ENCODE peak calls at places on chromosomes 16 and 17, in seven cellular contexts. One of them, this sample, is unnamed.

GRCh38 chr16:1601489-1601888 is 10.4 kb downstream of the IFT140 start:
- DNase-seq in left ventricle myocardium inferior: no peak
- DNase-seq in bronchial epithelial cell: no peak
- DNase-seq in H1: no peak
- DNase-seq in nephron progenitor cell: no peak
- DNase-seq in prostate gland: no peak
- DNase-seq in Peyer's patch: no peak
- DNase-seq in this sample: no peak

GRCh38 chr17:14103821-14104220 is 34.5 kb downstream of the COX10 start:
- DNase-seq in left ventricle myocardium inferior: no peak
- DNase-seq in bronchial epithelial cell: no peak
- DNase-seq in H1: no peak
- DNase-seq in nephron progenitor cell: no peak
- DNase-seq in prostate gland: no peak
- DNase-seq in Peyer's patch: no peak
- DNase-seq in this sample: no peak

GRCh38 chr17:33751702-33752065 is 458.6 kb upstream of the ASIC2 start:
- DNase-seq in left ventricle myocardium inferior: no peak
- DNase-seq in bronchial epithelial cell: no peak
- DNase-seq in H1: no peak
- DNase-seq in nephron progenitor cell: no peak
- DNase-seq in prostate gland: no peak
- DNase-seq in Peyer's patch: no peak
- DNase-seq in this sample: no peak

GRCh38 chr16:86044881-86045600 is 146.1 kb downstream of the IRF8 start:
- DNase-seq in left ventricle myocardium inferior: no peak
- DNase-seq in bronchial epithelial cell: no peak
- DNase-seq in H1: no peak
- DNase-seq in nephron progenitor cell: no peak
- DNase-seq in prostate gland: no peak
- DNase-seq in Peyer's patch: peak; percentile 56
- DNase-seq in this sample: no peak

GRCh38 chr16:3461120-3461519 is 17.6 kb downstream of the NAA60 start:
- DNase-seq in left ventricle myocardium inferior: no peak
- DNase-seq in bronchial epithelial cell: no peak
- DNase-seq in H1: no peak
- DNase-seq in nephron progenitor cell: no peak
- DNase-seq in prostate gland: no peak
- DNase-seq in Peyer's patch: no peak
- DNase-seq in this sample: no peak

GRCh38 chr17:37382056-37382455 is 6.3 kb downstream of the C17orf78 start:
- DNase-seq in left ventricle myocardium inferior: no peak
- DNase-seq in bronchial epithelial cell: no peak
- DNase-seq in H1: no peak
- DNase-seq in nephron progenitor cell: no peak
- DNase-seq in prostate gland: no peak
- DNase-seq in Peyer's patch: no peak
- DNase-seq in this sample: no peak

GRCh38 chr16:12426122-12426521 is 377.6 kb downstream of the CPPED1 start:
- DNase-seq in left ventricle myocardium inferior: no peak
- DNase-seq in bronchial epithelial cell: no peak
- DNase-seq in H1: no peak
- DNase-seq in nephron progenitor cell: no peak
- DNase-seq in prostate gland: no peak
- DNase-seq in Peyer's patch: no peak
- DNase-seq in this sample: no peak

GRCh38 chr17:71180801-71181385 is 939.9 kb upstream of the SOX9 start:
- DNase-seq in left ventricle myocardium inferior: no peak
- DNase-seq in bronchial epithelial cell: peak; percentile 48
- DNase-seq in H1: no peak
- DNase-seq in nephron progenitor cell: peak; percentile 40
- DNase-seq in prostate gland: peak; percentile 20
- DNase-seq in Peyer's patch: peak; percentile 50
- DNase-seq in this sample: no peak

GRCh38 chr16:3482659-3483241 is 12.5 kb downstream of the C16orf90 start:
- DNase-seq in left ventricle myocardium inferior: no peak
- DNase-seq in bronchial epithelial cell: no peak
- DNase-seq in H1: no peak
- DNase-seq in nephron progenitor cell: no peak
- DNase-seq in prostate gland: no peak
- DNase-seq in Peyer's patch: no peak
- DNase-seq in this sample: no peak

GRCh38 chr16:1642148-1642547 is 30.0 kb downstream of the CRAMP1 start:
- DNase-seq in left ventricle myocardium inferior: peak; percentile 65
- DNase-seq in bronchial epithelial cell: no peak
- DNase-seq in H1: no peak
- DNase-seq in nephron progenitor cell: no peak
- DNase-seq in prostate gland: no peak
- DNase-seq in Peyer's patch: no peak
- DNase-seq in this sample: no peak

GRCh38 chr17:64788286-64789060 is 126.4 kb upstream of the SMURF2 start:
- DNase-seq in left ventricle myocardium inferior: no peak
- DNase-seq in bronchial epithelial cell: no peak
- DNase-seq in H1: no peak
- DNase-seq in nephron progenitor cell: no peak
- DNase-seq in prostate gland: no peak
- DNase-seq in Peyer's patch: peak; percentile 25
- DNase-seq in this sample: no peak

GRCh38 chr17:45948881-45949624 is 50.0 kb upstream of the STH start:
- DNase-seq in left ventricle myocardium inferior: peak; percentile 78
- DNase-seq in bronchial epithelial cell: peak; percentile 31
- DNase-seq in H1: peak; percentile 39
- DNase-seq in nephron progenitor cell: peak; percentile 85
- DNase-seq in prostate gland: peak; percentile 59
- DNase-seq in Peyer's patch: peak; percentile 74
- DNase-seq in this sample: peak; percentile 76

GRCh38 chr16:22353188-22353919 is 21.1 kb downstream of the CDR2 start:
- DNase-seq in left ventricle myocardium inferior: no peak
- DNase-seq in bronchial epithelial cell: peak; percentile 64
- DNase-seq in H1: peak; percentile 21
- DNase-seq in nephron progenitor cell: no peak
- DNase-seq in prostate gland: no peak
- DNase-seq in Peyer's patch: no peak
- DNase-seq in this sample: no peak

GRCh38 chr16:28910046-28911031 is 14.7 kb downstream of the RABEP2 start:
- DNase-seq in left ventricle myocardium inferior: no peak
- DNase-seq in bronchial epithelial cell: peak; percentile 47
- DNase-seq in H1: no peak
- DNase-seq in nephron progenitor cell: no peak
- DNase-seq in prostate gland: no peak
- DNase-seq in Peyer's patch: peak; percentile 64
- DNase-seq in this sample: no peak

GRCh38 chr17:66240013-66240412 is 10.8 kb upstream of the APOH start:
- DNase-seq in left ventricle myocardium inferior: no peak
- DNase-seq in bronchial epithelial cell: no peak
- DNase-seq in H1: no peak
- DNase-seq in nephron progenitor cell: no peak
- DNase-seq in prostate gland: no peak
- DNase-seq in Peyer's patch: no peak
- DNase-seq in this sample: no peak

GRCh38 chr16:80463303-80463702 is 77.5 kb upstream of the DYNLRB2 start:
- DNase-seq in left ventricle myocardium inferior: no peak
- DNase-seq in bronchial epithelial cell: no peak
- DNase-seq in H1: no peak
- DNase-seq in nephron progenitor cell: peak; percentile 3
- DNase-seq in prostate gland: no peak
- DNase-seq in Peyer's patch: no peak
- DNase-seq in this sample: no peak

GRCh38 chr16:10624527-10624926 is 44.1 kb upstream of the EMP2 start:
- DNase-seq in left ventricle myocardium inferior: no peak
- DNase-seq in bronchial epithelial cell: no peak
- DNase-seq in H1: no peak
- DNase-seq in nephron progenitor cell: no peak
- DNase-seq in prostate gland: no peak
- DNase-seq in Peyer's patch: no peak
- DNase-seq in this sample: no peak

DNA sequence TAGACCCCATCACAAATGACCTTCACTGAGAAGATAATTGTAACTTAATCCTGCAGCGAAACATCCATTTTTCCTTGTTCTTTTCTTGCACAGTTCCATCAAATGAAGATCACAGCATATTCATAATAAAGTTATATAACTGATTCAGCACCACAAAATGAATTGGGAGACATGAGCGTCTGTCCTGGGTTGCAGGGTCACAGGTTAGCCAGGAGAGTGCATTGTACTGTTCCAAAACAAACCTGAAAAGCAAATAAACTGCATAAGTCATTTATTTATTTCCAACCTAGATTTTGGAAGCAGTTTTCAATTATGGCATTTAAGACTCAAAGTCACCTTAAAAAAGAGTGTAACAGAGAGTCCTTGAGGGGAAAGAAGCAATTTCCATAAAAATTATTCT is 18.6 kb upstream of the INTS2 start:
- DNase-seq in left ventricle myocardium inferior: no peak
- DNase-seq in bronchial epithelial cell: no peak
- DNase-seq in H1: no peak
- DNase-seq in nephron progenitor cell: no peak
- DNase-seq in prostate gland: no peak
- DNase-seq in Peyer's patch: no peak
- DNase-seq in this sample: no peak
- TF ChIP-seq CTCF in left ventricle myocardium inferior: no peak
- TF ChIP-seq CTCF in bronchial epithelial cell: no peak
- TF ChIP-seq CTCF in H1: no peak
- TF ChIP-seq CTCF in nephron progenitor cell: no peak
- TF ChIP-seq CTCF in prostate gland: no peak
- TF ChIP-seq CTCF in Peyer's patch: no peak
- TF ChIP-seq CTCF in this sample: no peak

GRCh38 chr16:88382491-88383400 is at the start of gene ZNF469:
- DNase-seq in left ventricle myocardium inferior: peak; percentile 14
- DNase-seq in bronchial epithelial cell: no peak
- DNase-seq in H1: no peak
- DNase-seq in nephron progenitor cell: peak; percentile 68
- DNase-seq in prostate gland: no peak
- DNase-seq in Peyer's patch: no peak
- DNase-seq in this sample: no peak

GRCh38 chr16:88381820-88382451 is 823 bp upstream of the ZNF469 start:
- DNase-seq in left ventricle myocardium inferior: no peak
- DNase-seq in bronchial epithelial cell: no peak
- DNase-seq in H1: peak; percentile 33
- DNase-seq in nephron progenitor cell: no peak
- DNase-seq in prostate gland: no peak
- DNase-seq in Peyer's patch: no peak
- DNase-seq in this sample: no peak

GRCh38 chr16:88385112-88385594 is 2.4 kb downstream of the ZNF469 start:
- DNase-seq in left ventricle myocardium inferior: no peak
- DNase-seq in bronchial epithelial cell: no peak
- DNase-seq in H1: no peak
- DNase-seq in nephron progenitor cell: no peak
- DNase-seq in prostate gland: no peak
- DNase-seq in Peyer's patch: no peak
- DNase-seq in this sample: no peak

GRCh38 chr16:88384222-88385111 is 1.7 kb downstream of the ZNF469 start:
- DNase-seq in left ventricle myocardium inferior: no peak
- DNase-seq in bronchial epithelial cell: no peak
- DNase-seq in H1: no peak
- DNase-seq in nephron progenitor cell: no peak
- DNase-seq in prostate gland: no peak
- DNase-seq in Peyer's patch: no peak
- DNase-seq in this sample: no peak

DNA sequence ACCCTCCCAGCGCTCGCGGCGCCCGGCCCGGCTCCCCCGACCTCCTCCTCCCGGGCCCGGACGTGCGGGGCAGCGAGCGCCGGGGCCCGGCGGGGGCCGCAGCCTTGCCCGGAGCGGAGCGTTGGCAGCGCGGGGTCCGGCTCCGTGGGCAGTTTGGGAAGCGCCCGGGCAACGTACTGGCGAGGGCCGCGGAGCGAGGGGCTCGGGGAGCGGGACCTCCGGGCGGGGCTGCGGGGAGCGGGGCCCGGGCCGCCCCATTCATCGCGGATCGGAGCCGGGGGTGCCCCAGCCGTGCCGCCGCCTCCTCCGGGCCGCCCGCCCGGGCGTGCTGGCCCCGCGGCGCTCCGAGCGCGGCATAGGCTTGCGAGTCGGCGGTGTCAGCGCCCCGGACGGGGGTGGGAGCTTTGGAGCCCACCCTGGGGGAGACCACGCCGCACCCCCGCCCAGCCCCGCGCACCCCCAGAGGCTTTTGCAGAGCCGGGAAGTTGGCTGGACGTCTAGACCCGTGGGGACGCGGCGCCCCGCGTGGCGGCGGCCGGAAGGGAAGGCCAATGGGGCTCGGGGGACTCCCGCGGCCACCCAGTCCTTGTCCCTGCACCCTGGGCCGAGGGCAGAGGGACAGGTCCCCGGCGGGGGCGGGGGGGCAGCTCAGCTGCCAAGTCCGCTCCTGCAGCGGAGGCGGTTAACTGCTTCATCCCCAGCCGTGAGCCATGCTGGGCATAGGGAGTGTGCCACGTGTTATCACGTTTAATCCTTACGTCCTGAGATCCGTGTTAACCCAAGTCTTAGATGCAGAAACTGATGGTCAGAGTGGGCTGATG is 852 bp downstream of the ZNF469 start:
- DNase-seq in left ventricle myocardium inferior: peak; percentile 46
- DNase-seq in bronchial epithelial cell: no peak
- DNase-seq in H1: no peak
- DNase-seq in nephron progenitor cell: peak; percentile 60
- DNase-seq in prostate gland: no peak
- DNase-seq in Peyer's patch: peak; percentile 62
- DNase-seq in this sample: peak; percentile 45
- TF ChIP-seq CTCF in left ventricle myocardium inferior: peak; percentile 62
- TF ChIP-seq CTCF in bronchial epithelial cell: peak; percentile 52
- TF ChIP-seq CTCF in H1: peak; percentile 5
- TF ChIP-seq CTCF in nephron progenitor cell: peak; percentile 41
- TF ChIP-seq CTCF in prostate gland: peak; percentile 8
- TF ChIP-seq CTCF in Peyer's patch: peak; percentile 29
- TF ChIP-seq CTCF in this sample: peak; percentile 58

GRCh38 chr17:38667099-38667786 is 7.5 kb downstream of the EPOP start:
- DNase-seq in left ventricle myocardium inferior: peak; percentile 49
- DNase-seq in bronchial epithelial cell: peak; percentile 59
- DNase-seq in H1: peak; percentile 51
- DNase-seq in nephron progenitor cell: peak; percentile 78
- DNase-seq in prostate gland: peak; percentile 41
- DNase-seq in Peyer's patch: peak; percentile 65
- DNase-seq in this sample: peak; percentile 69
- TF ChIP-seq CTCF in left ventricle myocardium inferior: peak; percentile 99
- TF ChIP-seq CTCF in bronchial epithelial cell: peak; percentile 98
- TF ChIP-seq CTCF in H1: peak; percentile 100
- TF ChIP-seq CTCF in nephron progenitor cell: peak; percentile 100
- TF ChIP-seq CTCF in prostate gland: peak; percentile 73
- TF ChIP-seq CTCF in Peyer's patch: peak; percentile 99
- TF ChIP-seq CTCF in this sample: peak; percentile 98

GRCh38 chr16:26569793-26570192 is 496.9 kb upstream of the C16orf82 start:
- DNase-seq in left ventricle myocardium inferior: no peak
- DNase-seq in bronchial epithelial cell: no peak
- DNase-seq in H1: no peak
- DNase-seq in nephron progenitor cell: peak; percentile 13
- DNase-seq in prostate gland: no peak
- DNase-seq in Peyer's patch: no peak
- DNase-seq in this sample: peak; percentile 6
- TF ChIP-seq CTCF in left ventricle myocardium inferior: peak; percentile 44
- TF ChIP-seq CTCF in bronchial epithelial cell: no peak
- TF ChIP-seq CTCF in H1: peak; percentile 77
- TF ChIP-seq CTCF in nephron progenitor cell: peak; percentile 41
- TF ChIP-seq CTCF in prostate gland: no peak
- TF ChIP-seq CTCF in Peyer's patch: no peak
- TF ChIP-seq CTCF in this sample: peak; percentile 68

DNA sequence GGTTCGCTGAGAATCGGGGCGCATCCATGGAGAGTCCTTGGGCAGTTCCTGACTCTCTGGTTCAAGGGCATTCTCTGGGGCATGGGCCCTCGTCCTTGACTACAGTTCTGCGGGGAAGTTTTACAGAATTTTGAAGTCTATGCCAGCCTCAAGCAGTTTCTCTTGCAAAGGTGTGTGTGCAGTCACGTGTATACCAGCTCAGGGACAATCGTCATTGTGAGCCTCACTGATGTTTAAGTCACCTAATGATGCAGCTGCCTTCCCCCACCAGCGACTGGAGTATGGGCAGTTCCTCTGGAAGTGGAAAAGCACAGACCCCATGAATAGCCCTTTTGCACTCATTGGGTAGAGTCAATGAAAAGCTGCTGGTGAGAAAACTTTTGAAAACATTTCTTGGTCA is 1.3 kb downstream of the PLCG2 start:
- DNase-seq in left ventricle myocardium inferior: no peak
- DNase-seq in bronchial epithelial cell: no peak
- DNase-seq in H1: no peak
- DNase-seq in nephron progenitor cell: no peak
- DNase-seq in prostate gland: no peak
- DNase-seq in Peyer's patch: no peak
- DNase-seq in this sample: no peak
- TF ChIP-seq CTCF in left ventricle myocardium inferior: no peak
- TF ChIP-seq CTCF in bronchial epithelial cell: no peak
- TF ChIP-seq CTCF in H1: no peak
- TF ChIP-seq CTCF in nephron progenitor cell: no peak
- TF ChIP-seq CTCF in prostate gland: no peak
- TF ChIP-seq CTCF in Peyer's patch: no peak
- TF ChIP-seq CTCF in this sample: no peak